ENCODE peak calls at places on chromosomes 11 and 22, in seven cellular contexts. F, B, A, O, K, J and X are unnamed samples.

GRCh38 chr22:24550028-24550901 is 4.7 kb downstream of the GUCD1 start:
- DNase-seq in F (no peak), B (no peak), A (no peak), O (no peak), K (no peak), J (peak; percentile 89), X (no peak)

GRCh38 chr22:47374273-47374771 is 611.9 kb downstream of the TBC1D22A start:
- DNase-seq in F (no peak), B (no peak), A (no peak), O (no peak), K (no peak), J (peak; percentile 44), X (no peak)

GRCh38 chr11:62976109-62976508 is 8.7 kb downstream of the SLC22A6 start:
- DNase-seq in F (no peak), B (no peak), A (no peak), O (no peak), K (no peak), J (no peak), X (no peak)

GRCh38 chr22:30885591-30885990 is 83.0 kb downstream of the MORC2 start:
- DNase-seq in F (no peak), B (no peak), A (no peak), O (no peak), K (no peak), J (peak; percentile 54), X (peak; percentile 13)

GRCh38 chr11:79201637-79202347 is 239.0 kb downstream of the TENM4 start:
- DNase-seq in F (no peak), B (no peak), A (no peak), O (no peak), K (no peak), J (no peak), X (no peak)

GRCh38 chr22:23743303-23743705 is 7.6 kb downstream of the ZNF70 start:
- DNase-seq in F (no peak), B (no peak), A (no peak), O (no peak), K (no peak), J (no peak), X (no peak)

GRCh38 chr22:44668190-44668885 is 33.7 kb upstream of the PRR5 start:
- DNase-seq in F (peak; percentile 31), B (no peak), A (no peak), O (no peak), K (no peak), J (peak; percentile 78), X (no peak)

GRCh38 chr22:25970348-25970995 is 198.8 kb upstream of the SEZ6L start:
- DNase-seq in F (no peak), B (no peak), A (no peak), O (no peak), K (peak; percentile 34), J (no peak), X (no peak)

GRCh38 chr22:26174280-26174679 is 5.0 kb downstream of the SEZ6L start:
- DNase-seq in F (no peak), B (no peak), A (no peak), O (no peak), K (peak; percentile 3), J (no peak), X (peak; percentile 61)

GRCh38 chr11:10117709-10118341 is 176.2 kb downstream of the SBF2 start:
- DNase-seq in F (no peak), B (no peak), A (no peak), O (no peak), K (peak; percentile 75), J (no peak), X (no peak)

GRCh38 chr11:117221775-117222517 is 9.9 kb downstream of the PCSK7 start:
- DNase-seq in F (no peak), B (no peak), A (no peak), O (no peak), K (peak; percentile 92), J (peak; percentile 92), X (no peak)

GRCh38 chr22:32331918-32332725 is 25.5 kb upstream of the RFPL3 start:
- DNase-seq in F (no peak), B (no peak), A (no peak), O (no peak), K (no peak), J (peak; percentile 48), X (no peak)

GRCh38 chr11:24386551-24387404 is 110.1 kb upstream of the LUZP2 start:
- DNase-seq in F (no peak), B (no peak), A (no peak), O (peak; percentile 48), K (peak; percentile 53), J (no peak), X (no peak)